ENCODE peak calls at places on chromosomes 2 and 18, in four cellular contexts. One of them, this sample, is unnamed.

GRCh38 chr2:81650048-81650971 is 1345.8 kb upstream of the LRRTM1 start:
- DNase-seq in brain microvascular endothelial cell: no peak
- DNase-seq in HuH-7.5: no peak
- DNase-seq in ACHN: peak
- DNase-seq in this sample: peak

GRCh38 chr2:236718207-236718992 is 148.8 kb downstream of the ACKR3 start:
- DNase-seq in brain microvascular endothelial cell: peak
- DNase-seq in HuH-7.5: no peak
- DNase-seq in ACHN: peak
- DNase-seq in this sample: no peak

GRCh38 chr18:77132369-77133050 is at the start of gene MBP:
- DNase-seq in HuH-7.5: no peak
- DNase-seq in brain microvascular endothelial cell: no peak
- DNase-seq in ACHN: peak
- DNase-seq in this sample: no peak

GRCh38 chr2:109212836-109213563 is 84.0 kb downstream of the SH3RF3 start:
- DNase-seq in ACHN: no peak
- DNase-seq in HuH-7.5: no peak
- DNase-seq in brain microvascular endothelial cell: no peak
- DNase-seq in this sample: no peak

GRCh38 chr2:23599691-23600090 is 214.7 kb downstream of the KLHL29 start:
- DNase-seq in HuH-7.5: no peak
- DNase-seq in brain microvascular endothelial cell: no peak
- DNase-seq in ACHN: no peak
- DNase-seq in this sample: no peak

GRCh38 chr18:2508678-2509077 is 62.6 kb downstream of the METTL4 start:
- DNase-seq in ACHN: no peak
- DNase-seq in HuH-7.5: no peak
- DNase-seq in brain microvascular endothelial cell: no peak
- DNase-seq in this sample: no peak

GRCh38 chr2:3895021-3895420 is 191.6 kb downstream of the DCDC2C start:
- DNase-seq in HuH-7.5: no peak
- DNase-seq in brain microvascular endothelial cell: no peak
- DNase-seq in ACHN: no peak
- DNase-seq in this sample: no peak

GRCh38 chr2:28601612-28602011 is 105.8 kb downstream of the PLB1 start:
- DNase-seq in ACHN: no peak
- DNase-seq in brain microvascular endothelial cell: no peak
- DNase-seq in HuH-7.5: no peak
- DNase-seq in this sample: no peak

GRCh38 chr18:44741070-44741469 is 60.4 kb downstream of the SETBP1 start:
- DNase-seq in ACHN: no peak
- DNase-seq in brain microvascular endothelial cell: no peak
- DNase-seq in HuH-7.5: no peak
- DNase-seq in this sample: no peak

GRCh38 chr2:9201185-9201891 is 5.3 kb upstream of the ASAP2 start:
- DNase-seq in ACHN: peak
- DNase-seq in brain microvascular endothelial cell: peak
- DNase-seq in HuH-7.5: no peak
- DNase-seq in this sample: no peak

GRCh38 chr18:55633032-55633431 is 45.0 kb upstream of the TCF4 start:
- DNase-seq in brain microvascular endothelial cell: no peak
- DNase-seq in HuH-7.5: no peak
- DNase-seq in ACHN: no peak
- DNase-seq in this sample: no peak

GRCh38 chr18:9418047-9418690 is 57.1 kb upstream of the RALBP1 start:
- DNase-seq in brain microvascular endothelial cell: no peak
- DNase-seq in ACHN: peak
- DNase-seq in HuH-7.5: no peak
- DNase-seq in this sample: no peak

GRCh38 chr2:205556841-205557539 is 125.3 kb upstream of the NRP2 start:
- DNase-seq in brain microvascular endothelial cell: no peak
- DNase-seq in HuH-7.5: no peak
- DNase-seq in ACHN: no peak
- DNase-seq in this sample: no peak

GRCh38 chr18:10565835-10566234 is 40.0 kb downstream of the NAPG start:
- DNase-seq in brain microvascular endothelial cell: no peak
- DNase-seq in ACHN: no peak
- DNase-seq in HuH-7.5: no peak
- DNase-seq in this sample: no peak

GRCh38 chr2:131016826-131017596 is 76.2 kb downstream of the FAM168B start:
- DNase-seq in HuH-7.5: no peak
- DNase-seq in ACHN: no peak
- DNase-seq in brain microvascular endothelial cell: peak
- DNase-seq in this sample: peak

GRCh38 chr2:3349211-3349693 is 28.4 kb downstream of the EIPR1 start:
- DNase-seq in ACHN: no peak
- DNase-seq in brain microvascular endothelial cell: peak
- DNase-seq in HuH-7.5: no peak
- DNase-seq in this sample: no peak

GRCh38 chr2:151171186-151171585 is 90.5 kb downstream of the RBM43 start:
- DNase-seq in HuH-7.5: no peak
- DNase-seq in ACHN: no peak
- DNase-seq in brain microvascular endothelial cell: no peak
- DNase-seq in this sample: no peak

GRCh38 chr2:75155115-75155514 is 44.2 kb downstream of the TACR1 start:
- DNase-seq in brain microvascular endothelial cell: no peak
- DNase-seq in HuH-7.5: no peak
- DNase-seq in ACHN: no peak
- DNase-seq in this sample: no peak

GRCh38 chr18:48637081-48637990 is 98.5 kb downstream of the CTIF start:
- DNase-seq in brain microvascular endothelial cell: no peak
- DNase-seq in HuH-7.5: no peak
- DNase-seq in ACHN: no peak
- DNase-seq in this sample: no peak

GRCh38 chr2:233476651-233477547 is 89.7 kb downstream of the USP40 start:
- DNase-seq in HuH-7.5: no peak
- DNase-seq in ACHN: no peak
- DNase-seq in brain microvascular endothelial cell: no peak
- DNase-seq in this sample: no peak

GRCh38 chr2:8679827-8680731 is 1.8 kb upstream of the ID2 start:
- DNase-seq in HuH-7.5: peak
- DNase-seq in ACHN: peak
- DNase-seq in brain microvascular endothelial cell: no peak
- DNase-seq in this sample: no peak

GRCh38 chr18:76522104-76522503 is 27.1 kb upstream of the ZNF516 start:
- DNase-seq in HuH-7.5: no peak
- DNase-seq in ACHN: no peak
- DNase-seq in brain microvascular endothelial cell: no peak
- DNase-seq in this sample: no peak

GRCh38 chr18:60421356-60422118 is 49.0 kb upstream of the MC4R start:
- DNase-seq in brain microvascular endothelial cell: no peak
- DNase-seq in ACHN: no peak
- DNase-seq in HuH-7.5: no peak
- DNase-seq in this sample: no peak

GRCh38 chr18:9708882-9709877 is 1.1 kb downstream of the RAB31 start:
- DNase-seq in HuH-7.5: no peak
- DNase-seq in brain microvascular endothelial cell: no peak
- DNase-seq in ACHN: no peak
- DNase-seq in this sample: no peak

GRCh38 chr2:239523944-239524310 is 123.1 kb upstream of the HDAC4 start:
- DNase-seq in HuH-7.5: no peak
- DNase-seq in brain microvascular endothelial cell: no peak
- DNase-seq in ACHN: no peak
- DNase-seq in this sample: peak

GRCh38 chr2:213934560-213934959 is 476.3 kb upstream of the VWC2L start:
- DNase-seq in HuH-7.5: no peak
- DNase-seq in brain microvascular endothelial cell: peak
- DNase-seq in ACHN: peak
- DNase-seq in this sample: no peak

GRCh38 chr2:101151859-101152194 is 645 bp upstream of the TBC1D8 start:
- DNase-seq in HuH-7.5: no peak
- DNase-seq in brain microvascular endothelial cell: no peak
- DNase-seq in ACHN: no peak
- DNase-seq in this sample: no peak

GRCh38 chr18:14104906-14105748 is 27.1 kb downstream of the ZNF519 start:
- DNase-seq in ACHN: no peak
- DNase-seq in brain microvascular endothelial cell: no peak
- DNase-seq in HuH-7.5: no peak
- DNase-seq in this sample: no peak

GRCh38 chr2:22904126-22904684 is 480.8 kb upstream of the KLHL29 start:
- DNase-seq in HuH-7.5: no peak
- DNase-seq in ACHN: peak
- DNase-seq in brain microvascular endothelial cell: peak
- DNase-seq in this sample: no peak

This sample was measured in epithelial cell of proximal tubule.